ENCODE peak calls at places on chromosomes 6 and 20, in four cellular contexts. X is ascending aorta, I is tibial nerve, O is body of pancreas. S is an unnamed sample. For H3K4me1, the result is how much of the 10 kb centered on the place peaks cover.

GRCh38 chr6:130912451-130912850 is 85.2 kb downstream of the SMLR1 start:
- DNase-seq in O (no peak), X (no peak), I (no peak), S (peak)

GRCh38 chr20:50783903-50784302 is 11.0 kb upstream of the BCAS4 start:
- DNase-seq in X (no peak), I (no peak), O (no peak), S (no peak)

GRCh38 chr6:109186012-109186411 is 90.7 kb downstream of the CEP57L1 start:
- DNase-seq in X (no peak), I (no peak), O (no peak), S (no peak)

GRCh38 chr20:47875302-47876025 is 90.2 kb upstream of the SULF2 start:
- DNase-seq in I (no peak), X (no peak), O (no peak), S (peak)

GRCh38 chr6:129488313-129488712 is 221.7 kb downstream of the ARHGAP18 start:
- DNase-seq in I (no peak), O (no peak), X (no peak), S (no peak)

GRCh38 chr6:44260451-44261297 is 3.3 kb upstream of the SLC35B2 start:
- DNase-seq in I (no peak), O (no peak), X (no peak), S (no peak)

GRCh38 chr6:169363590-169363989 is 109.9 kb upstream of the THBS2 start:
- DNase-seq in I (no peak), O (no peak), X (no peak), S (no peak)

GRCh38 chr20:10603971-10604864 is 69.6 kb downstream of the JAG1 start:
- DNase-seq in X (peak), O (peak), I (peak), S (peak)

GRCh38 chr6:102736941-102737368 is 1343.4 kb downstream of the GRIK2 start:
- DNase-seq in X (no peak), I (no peak), O (no peak), S (no peak)

GRCh38 chr6:98775205-98775604 is 59.2 kb upstream of the POU3F2 start:
- DNase-seq in X (no peak), O (no peak), I (no peak), S (no peak)

GRCh38 chr20:50546729-50547314 is 36.6 kb downstream of the PTPN1 start:
- DNase-seq in I (no peak), X (no peak), O (peak), S (no peak)

GRCh38 chr20:62558779-62559178 is 83.0 kb upstream of the GATA5 start:
- DNase-seq in I (no peak), X (no peak), O (no peak), S (peak)

GRCh38 chr20:40868568-40869223 is 159.9 kb upstream of the TOP1 start:
- DNase-seq in X (peak), O (peak), I (peak), S (no peak)

GRCh38 chr6:125631165-125631564 is 118.3 kb upstream of the HEY2 start:
- DNase-seq in O (no peak), X (no peak), I (no peak), S (no peak)

GRCh38 chr20:46025376-46025783 is 3.6 kb upstream of the SLC12A5 start:
- DNase-seq in X (no peak), O (no peak), I (no peak), S (no peak)

GRCh38 chr6:110566346-110567125 is 90.1 kb upstream of the SLC22A16 start:
- DNase-seq in X (no peak), O (no peak), I (no peak), S (peak)

GRCh38 chr6:35136185-35136584 is 5.0 kb downstream of the TCP11 start:
- DNase-seq in X (no peak), O (no peak), I (no peak), S (no peak)

GRCh38 chr6:7073810-7074525 is 33.8 kb upstream of the RREB1 start:
- DNase-seq in O (peak), I (peak), X (peak), S (no peak)

GRCh38 chr6:107075951-107076381 is 39.3 kb downstream of the BEND3 start:
- DNase-seq in I (no peak), O (no peak), X (no peak), S (peak)

GRCh38 chr20:14127831-14128230 is 132.5 kb downstream of the MACROD2 start:
- DNase-seq in X (no peak), I (no peak), O (no peak), S (peak)

GRCh38 chr6:108666656-108667260 is 106.0 kb downstream of the FOXO3 start:
- DNase-seq in X (no peak), O (no peak), I (no peak), S (no peak)

GRCh38 chr6:60991427-60992028 is 1294.5 kb downstream of the KHDRBS2 start:
- DNase-seq in I (no peak), X (no peak), O (no peak), S (no peak)

GRCh38 chr6:17585766-17586502 is 14.2 kb upstream of the FAM8A1 start:
- DNase-seq in X (no peak), O (peak), I (no peak), S (peak)

GRCh38 chr6:6604015-6604414 is 15.5 kb downstream of the LY86 start:
- DNase-seq in O (no peak), I (no peak), X (no peak), S (no peak)

GRCh38 chr6:92667843-92668242 is 751.5 kb downstream of the EPHA7 start:
- DNase-seq in I (no peak), X (no peak), O (no peak), S (no peak)

GRCh38 chr6:73180718-73181619 is 44.3 kb downstream of the KHDC1L start:
- DNase-seq in X (no peak), I (peak), O (peak), S (peak)

GRCh38 chr6:88982720-88983119 is 19.3 kb upstream of the RNGTT start:
- DNase-seq in I (peak), X (peak), O (peak), S (peak)

GRCh38 chr20:36234771-36235320 is 1.4 kb upstream of the AAR2 start:
- DNase-seq in I (no peak), O (no peak), X (no peak), S (peak)

GRCh38 chr20:48983423-48984400 is 62.2 kb downstream of the ARFGEF2 start:
- DNase-seq in X (no peak), O (peak), I (no peak), S (no peak)

GRCh38 chr6:15338462-15338861 is 92.6 kb downstream of the JARID2 start:
- DNase-seq in X (no peak), I (no peak), O (no peak), S (no peak)

GRCh38 chr6:167697316-167697715 is 129.4 kb upstream of the AFDN start:
- DNase-seq in X (no peak), O (no peak), I (no peak), S (peak)

GRCh38 chr6:143270026-143270425 is 180.5 kb downstream of the ADAT2 start:
- DNase-seq in I (no peak), O (no peak), X (no peak), S (no peak)

GRCh38 chr6:151502499-151502898 is 8.7 kb downstream of the CCDC170 start:
- DNase-seq in I (no peak), O (no peak), X (no peak), S (no peak)

GRCh38 chr6:157669747-157670216 is 153.3 kb upstream of the SNX9 start:
- DNase-seq in O (peak), I (peak), X (peak), S (peak)

GRCh38 chr6:150395388-150396009 is 26.7 kb downstream of the IYD start:
- DNase-seq in O (peak), I (peak), X (no peak), S (peak)

GRCh38 chr6:52164319-52165094 is 21.7 kb upstream of the IL17A start:
- DNase-seq in I (no peak), X (no peak), O (no peak), S (no peak)

GRCh38 chr6:4491501-4492260 is 284.5 kb upstream of the CDYL start:
- DNase-seq in I (no peak), X (no peak), O (no peak), S (peak)

GRCh38 chr20:64242797-64243475 is 12.6 kb upstream of the PCMTD2 start:
- DNase-seq in X (no peak), O (no peak), I (no peak), S (no peak)

GRCh38 chr20:35604444-35604750 is 11.2 kb upstream of the SPAG4 start:
- DNase-seq in O (no peak), X (no peak), I (no peak), S (peak)

GRCh38 chr20:21436186-21436585 is 38.9 kb upstream of the NKX2-4 start:
- DNase-seq in X (no peak), O (no peak), I (no peak), S (no peak)
- H3K4me1 ChIP-seq in X (under half), O (under half), I (under half), S (under half)

DNA sequence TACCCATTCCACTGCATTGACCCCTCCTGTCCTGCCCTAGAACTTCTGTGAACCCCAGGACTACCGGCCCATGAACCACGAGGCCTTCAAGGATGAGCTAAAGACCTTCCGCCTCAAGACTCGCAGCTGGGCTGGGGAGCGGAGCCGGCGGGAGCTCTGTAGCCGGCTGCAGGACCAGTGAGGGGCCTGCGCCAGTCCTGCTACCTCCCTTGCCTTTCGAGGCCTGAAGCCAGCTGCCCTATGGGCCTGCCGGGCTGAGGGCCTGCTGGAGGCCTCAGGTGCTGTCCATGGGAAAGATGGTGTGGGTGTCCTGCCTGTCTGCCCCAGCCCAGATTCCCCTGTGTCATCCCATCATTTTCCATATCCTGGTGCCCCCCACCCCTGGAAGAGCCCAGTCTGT is 8.7 kb downstream of the CDC25B start:
- DNase-seq in X (no peak), O (no peak), I (no peak), S (no peak)
- H3K27ac ChIP-seq in X (peak), O (no peak), I (no peak), S (no peak)

GRCh38 chr6:329888-330691 is 37.8 kb downstream of the DUSP22 start:
- DNase-seq in X (no peak), O (no peak), I (no peak), S (no peak)

GRCh38 chr6:328924-329323 is 36.6 kb downstream of the DUSP22 start:
- DNase-seq in I (no peak), X (no peak), O (no peak), S (no peak)

GRCh38 chr6:332671-333070 is 40.4 kb downstream of the DUSP22 start:
- DNase-seq in X (no peak), I (no peak), O (no peak), S (no peak)

GRCh38 chr6:331622-332521 is 39.6 kb downstream of the DUSP22 start:
- DNase-seq in X (no peak), I (no peak), O (no peak), S (no peak)

GRCh38 chr6:330948-331347 is 38.7 kb downstream of the DUSP22 start:
- DNase-seq in X (no peak), I (no peak), O (no peak), S (no peak)
- H3K4me1 ChIP-seq in X (under half), I (under half), O (under half), S (under half)

GRCh38 chr6:33433560-33434191 is 13.8 kb downstream of the SYNGAP1 start:
- DNase-seq in X (no peak), I (no peak), O (no peak), S (peak)

GRCh38 chr6:33430991-33431879 is 11.4 kb downstream of the SYNGAP1 start:
- DNase-seq in X (no peak), O (peak), I (peak), S (peak)

GRCh38 chr6:33432546-33432945 is 12.7 kb downstream of the SYNGAP1 start:
- DNase-seq in I (no peak), O (no peak), X (no peak), S (no peak)

GRCh38 chr6:33433001-33433559 is 13.2 kb downstream of the SYNGAP1 start:
- DNase-seq in X (no peak), O (no peak), I (no peak), S (no peak)

GRCh38 chr6:33431880-33432541 is 12.1 kb downstream of the SYNGAP1 start:
- DNase-seq in X (no peak), I (no peak), O (no peak), S (no peak)
- H3K27ac ChIP-seq in X (no peak), I (no peak), O (no peak), S (no peak)